ENCODE peak calls at places on chromosomes 16 and 17, in six cellular contexts. One of them, this sample, is unnamed.

GRCh38 chr17:45387739-45388138 is 44.9 kb downstream of the ARHGAP27 start:
- DNase-seq in transverse colon: no peak
- DNase-seq in Peyer's patch: no peak
- DNase-seq in A549: no peak
- DNase-seq in GM23248: no peak
- DNase-seq in prostate gland: no peak
- DNase-seq in this sample: no peak

GRCh38 chr17:72950236-72950931 is 142.1 kb downstream of the SLC39A11 start:
- DNase-seq in transverse colon: no peak
- DNase-seq in Peyer's patch: no peak
- DNase-seq in A549: no peak
- DNase-seq in GM23248: no peak
- DNase-seq in prostate gland: no peak
- DNase-seq in this sample: no peak

GRCh38 chr17:81491761-81492160 is 20.8 kb downstream of the ACTG1 start:
- DNase-seq in transverse colon: no peak
- DNase-seq in Peyer's patch: no peak
- DNase-seq in A549: no peak
- DNase-seq in GM23248: no peak
- DNase-seq in prostate gland: no peak
- DNase-seq in this sample: no peak

GRCh38 chr17:65638221-65638940 is 76.9 kb upstream of the AXIN2 start:
- DNase-seq in transverse colon: no peak
- DNase-seq in Peyer's patch: no peak
- DNase-seq in A549: no peak
- DNase-seq in GM23248: no peak
- DNase-seq in prostate gland: no peak
- DNase-seq in this sample: peak; percentile 86

GRCh38 chr17:82649501-82650261 is 1.4 kb upstream of the WDR45B start:
- DNase-seq in transverse colon: no peak
- DNase-seq in Peyer's patch: no peak
- DNase-seq in A549: no peak
- DNase-seq in GM23248: no peak
- DNase-seq in prostate gland: no peak
- DNase-seq in this sample: no peak

GRCh38 chr17:46851029-46851741 is at the start of gene WNT9B:
- DNase-seq in transverse colon: peak; percentile 75
- DNase-seq in Peyer's patch: peak; percentile 87
- DNase-seq in A549: peak; percentile 44
- DNase-seq in GM23248: peak; percentile 56
- DNase-seq in prostate gland: peak; percentile 30
- DNase-seq in this sample: peak; percentile 55

GRCh38 chr17:79988163-79988971 is 47.3 kb downstream of the TBC1D16 start:
- DNase-seq in transverse colon: peak; percentile 61
- DNase-seq in Peyer's patch: peak; percentile 66
- DNase-seq in A549: peak; percentile 83
- DNase-seq in GM23248: peak; percentile 92
- DNase-seq in prostate gland: no peak
- DNase-seq in this sample: peak; percentile 93

GRCh38 chr16:75241412-75241811 is 10.0 kb downstream of the BCAR1 start:
- DNase-seq in transverse colon: no peak
- DNase-seq in Peyer's patch: no peak
- DNase-seq in A549: no peak
- DNase-seq in GM23248: no peak
- DNase-seq in prostate gland: no peak
- DNase-seq in this sample: no peak

GRCh38 chr16:16150117-16150877 is 73.0 kb downstream of the ABCC6 start:
- DNase-seq in transverse colon: peak; percentile 48
- DNase-seq in Peyer's patch: no peak
- DNase-seq in A549: no peak
- DNase-seq in GM23248: peak; percentile 53
- DNase-seq in prostate gland: peak; percentile 18
- DNase-seq in this sample: peak; percentile 29

DNA sequence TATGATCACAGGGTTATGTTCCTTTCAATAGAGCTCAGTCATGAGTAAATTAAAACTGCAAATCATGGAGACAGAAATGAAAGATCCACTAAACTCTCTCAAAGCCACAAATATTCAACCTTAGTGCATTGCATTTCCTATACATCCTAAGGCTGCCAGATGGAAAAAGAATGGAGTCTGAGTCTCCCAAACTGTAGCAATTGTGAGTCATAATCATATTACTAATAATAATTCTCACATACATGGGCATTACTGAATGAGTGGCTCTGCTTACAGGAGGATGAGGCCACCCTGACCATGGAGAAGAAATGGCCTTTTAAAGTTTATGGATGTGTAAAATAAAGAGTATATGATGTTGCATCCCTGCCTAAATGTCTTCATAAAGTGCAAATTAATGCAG is 3.2 kb downstream of the CA10 start:
- DNase-seq in transverse colon: no peak
- DNase-seq in Peyer's patch: no peak
- DNase-seq in A549: no peak
- DNase-seq in GM23248: no peak
- DNase-seq in prostate gland: no peak
- DNase-seq in this sample: no peak
- H3K4me1 ChIP-seq in transverse colon: no peaks in the 10 kb centered on the region
- H3K4me1 ChIP-seq in Peyer's patch: no peaks in the 10 kb centered on the region
- H3K4me1 ChIP-seq in A549: no peaks in the 10 kb centered on the region
- H3K4me1 ChIP-seq in GM23248: no peaks in the 10 kb centered on the region
- H3K4me1 ChIP-seq in prostate gland: no peaks in the 10 kb centered on the region
- H3K4me1 ChIP-seq in this sample: no peaks in the 10 kb centered on the region

GRCh38 chr17:52283872-52284271 is 125.4 kb upstream of the CA10 start:
- DNase-seq in transverse colon: no peak
- DNase-seq in Peyer's patch: no peak
- DNase-seq in A549: no peak
- DNase-seq in GM23248: no peak
- DNase-seq in prostate gland: no peak
- DNase-seq in this sample: no peak

DNA sequence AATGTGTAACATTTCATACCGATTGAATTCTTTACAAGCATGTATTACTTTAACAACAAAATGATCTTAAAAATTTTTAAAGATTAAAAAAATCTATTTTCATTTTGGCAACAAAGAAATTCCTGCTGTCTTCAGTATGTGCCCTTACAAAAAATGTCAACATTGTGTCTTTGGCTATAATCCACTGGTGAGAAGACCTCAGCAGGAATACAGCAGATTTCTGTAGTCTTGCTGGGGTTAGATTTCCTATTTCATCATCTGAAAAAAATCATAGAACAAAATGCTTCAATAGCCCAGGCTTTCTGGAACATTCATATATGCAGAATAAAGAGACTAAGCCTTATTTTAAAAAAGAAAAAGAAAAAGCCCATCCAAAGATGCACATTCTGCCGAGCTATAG is 129.1 kb upstream of the CA10 start:
- DNase-seq in transverse colon: no peak
- DNase-seq in Peyer's patch: no peak
- DNase-seq in A549: no peak
- DNase-seq in GM23248: no peak
- DNase-seq in prostate gland: no peak
- DNase-seq in this sample: no peak
- H3K4me3 ChIP-seq in transverse colon: no peak overlapping the region
- H3K4me3 ChIP-seq in Peyer's patch: no peak overlapping the region
- H3K4me3 ChIP-seq in A549: no peak overlapping the region
- H3K4me3 ChIP-seq in GM23248: no peak overlapping the region
- H3K4me3 ChIP-seq in prostate gland: no peak overlapping the region
- H3K4me3 ChIP-seq in this sample: no peak overlapping the region

DNA sequence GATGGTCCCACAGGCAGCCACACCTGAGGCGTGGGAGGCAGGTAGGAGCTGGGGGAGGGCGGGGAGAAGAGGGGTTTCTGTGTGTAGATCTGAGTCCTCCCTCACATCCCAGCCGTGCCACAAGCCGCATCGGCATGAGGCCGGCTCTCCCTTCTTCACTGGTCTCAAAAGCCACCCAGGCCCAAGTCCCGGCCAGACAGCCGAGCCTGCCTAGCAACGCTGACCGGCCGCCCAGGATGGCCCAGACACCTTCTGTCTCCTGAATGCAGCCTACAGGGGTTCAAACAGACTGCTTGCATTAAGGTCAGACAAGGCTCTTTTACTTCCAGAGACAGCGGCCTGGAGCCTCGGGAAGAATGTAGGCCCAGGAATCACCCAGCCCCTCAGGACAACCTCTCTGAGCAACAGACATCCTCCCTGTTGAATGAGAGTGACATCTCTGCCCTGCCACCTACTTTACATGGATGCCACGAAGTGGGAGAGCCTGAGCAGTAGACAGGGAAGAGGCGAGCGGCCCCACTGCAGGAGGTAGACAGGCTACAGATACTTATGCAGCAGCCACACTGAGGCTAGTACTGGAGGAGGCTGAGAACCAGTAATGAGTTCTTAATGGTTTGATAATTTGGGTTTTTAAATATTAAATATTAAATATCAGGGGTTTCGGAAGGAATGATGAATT is 69.6 kb downstream of the N4BP1 start:
- DNase-seq in transverse colon: no peak
- DNase-seq in Peyer's patch: no peak
- DNase-seq in A549: no peak
- DNase-seq in GM23248: no peak
- DNase-seq in prostate gland: no peak
- DNase-seq in this sample: no peak
- H3K4me1 ChIP-seq in transverse colon: peaks cover 23% of the 10 kb centered on the region
- H3K4me1 ChIP-seq in Peyer's patch: no peaks in the 10 kb centered on the region
- H3K4me1 ChIP-seq in A549: no peaks in the 10 kb centered on the region
- H3K4me1 ChIP-seq in GM23248: peaks cover 24% of the 10 kb centered on the region
- H3K4me1 ChIP-seq in prostate gland: peaks cover 4% of the 10 kb centered on the region
- H3K4me1 ChIP-seq in this sample: peaks cover 46% of the 10 kb centered on the region

GRCh38 chr17:57880086-57880456 is 30.2 kb upstream of the MRPS23 start:
- DNase-seq in transverse colon: no peak
- DNase-seq in Peyer's patch: no peak
- DNase-seq in A549: no peak
- DNase-seq in GM23248: no peak
- DNase-seq in prostate gland: no peak
- DNase-seq in this sample: no peak

GRCh38 chr17:57881143-57881542 is 31.3 kb upstream of the MRPS23 start:
- DNase-seq in transverse colon: no peak
- DNase-seq in Peyer's patch: no peak
- DNase-seq in A549: no peak
- DNase-seq in GM23248: peak; percentile 69
- DNase-seq in prostate gland: no peak
- DNase-seq in this sample: peak; percentile 93

GRCh38 chr17:57881783-57882291 is 32.0 kb upstream of the MRPS23 start:
- DNase-seq in transverse colon: no peak
- DNase-seq in Peyer's patch: no peak
- DNase-seq in A549: no peak
- DNase-seq in GM23248: no peak
- DNase-seq in prostate gland: no peak
- DNase-seq in this sample: no peak

GRCh38 chr17:57877803-57878202 is 28.0 kb upstream of the MRPS23 start:
- DNase-seq in transverse colon: no peak
- DNase-seq in Peyer's patch: no peak
- DNase-seq in A549: no peak
- DNase-seq in GM23248: no peak
- DNase-seq in prostate gland: no peak
- DNase-seq in this sample: no peak

GRCh38 chr17:57879437-57880085 is 29.7 kb upstream of the MRPS23 start:
- DNase-seq in transverse colon: no peak
- DNase-seq in Peyer's patch: no peak
- DNase-seq in A549: peak; percentile 82
- DNase-seq in GM23248: no peak
- DNase-seq in prostate gland: peak; percentile 43
- DNase-seq in this sample: no peak
- H3K4me3 ChIP-seq in transverse colon: no peak overlapping the region
- H3K4me3 ChIP-seq in Peyer's patch: no peak overlapping the region
- H3K4me3 ChIP-seq in A549: peak overlapping the region; percentile 1
- H3K4me3 ChIP-seq in GM23248: peak overlapping the region; percentile 3
- H3K4me3 ChIP-seq in prostate gland: no peak overlapping the region
- H3K4me3 ChIP-seq in this sample: no peak overlapping the region

GRCh38 chr17:75486951-75487350 is 28.4 kb downstream of the CASKIN2 start:
- DNase-seq in transverse colon: no peak
- DNase-seq in Peyer's patch: no peak
- DNase-seq in A549: no peak
- DNase-seq in GM23248: no peak
- DNase-seq in prostate gland: no peak
- DNase-seq in this sample: no peak
- H3K4me1 ChIP-seq in transverse colon: peaks cover 3% of the 10 kb centered on the region
- H3K4me1 ChIP-seq in Peyer's patch: no peaks in the 10 kb centered on the region
- H3K4me1 ChIP-seq in A549: no peaks in the 10 kb centered on the region
- H3K4me1 ChIP-seq in GM23248: no peaks in the 10 kb centered on the region
- H3K4me1 ChIP-seq in prostate gland: no peaks in the 10 kb centered on the region
- H3K4me1 ChIP-seq in this sample: no peaks in the 10 kb centered on the region

GRCh38 chr17:18224428-18225120 is 861 bp upstream of the LLGL1 start:
- DNase-seq in transverse colon: no peak
- DNase-seq in Peyer's patch: no peak
- DNase-seq in A549: no peak
- DNase-seq in GM23248: no peak
- DNase-seq in prostate gland: no peak
- DNase-seq in this sample: peak; percentile 32

GRCh38 chr17:18224053-18224427 is 1.4 kb upstream of the LLGL1 start:
- DNase-seq in transverse colon: no peak
- DNase-seq in Peyer's patch: no peak
- DNase-seq in A549: no peak
- DNase-seq in GM23248: no peak
- DNase-seq in prostate gland: no peak
- DNase-seq in this sample: no peak

GRCh38 chr17:18226284-18226945 is 980 bp downstream of the LLGL1 start:
- DNase-seq in transverse colon: no peak
- DNase-seq in Peyer's patch: peak; percentile 45
- DNase-seq in A549: no peak
- DNase-seq in GM23248: peak; percentile 49
- DNase-seq in prostate gland: no peak
- DNase-seq in this sample: peak; percentile 46

GRCh38 chr17:18225562-18226283 is at the start of gene LLGL1:
- DNase-seq in transverse colon: no peak
- DNase-seq in Peyer's patch: no peak
- DNase-seq in A549: no peak
- DNase-seq in GM23248: no peak
- DNase-seq in prostate gland: no peak
- DNase-seq in this sample: peak; percentile 74

DNA sequence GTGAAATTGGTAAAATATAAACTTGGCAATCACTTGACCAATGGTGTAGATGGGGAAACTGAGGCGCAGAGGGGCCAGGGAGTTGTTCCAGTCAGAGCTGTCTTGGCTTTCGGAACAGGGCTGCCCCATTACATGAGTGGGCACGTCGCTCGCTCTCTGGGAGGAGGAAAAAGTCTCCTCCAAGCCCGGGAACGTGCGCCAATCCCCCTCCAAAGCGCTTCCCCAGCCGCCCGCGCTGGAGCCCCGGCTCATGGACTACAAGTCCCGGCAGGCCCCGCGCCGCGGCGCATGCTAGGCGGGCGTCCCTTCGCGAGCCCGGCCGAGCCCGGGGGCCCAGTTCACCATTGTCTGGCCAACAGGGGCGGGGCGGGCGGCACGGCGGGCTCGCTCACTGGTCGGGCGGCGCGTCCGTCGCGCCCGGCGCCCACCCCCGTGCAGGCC is 294 bp upstream of the LLGL1 start:
- DNase-seq in transverse colon: peak; percentile 97
- DNase-seq in Peyer's patch: peak; percentile 97
- DNase-seq in A549: peak; percentile 96
- DNase-seq in GM23248: peak; percentile 99
- DNase-seq in prostate gland: peak; percentile 95
- DNase-seq in this sample: peak; percentile 99
- H3K4me3 ChIP-seq in transverse colon: peak overlapping the region; percentile 31
- H3K4me3 ChIP-seq in Peyer's patch: peak overlapping the region; percentile 16
- H3K4me3 ChIP-seq in A549: peak overlapping the region; percentile 79
- H3K4me3 ChIP-seq in GM23248: peak overlapping the region; percentile 55
- H3K4me3 ChIP-seq in prostate gland: peak overlapping the region; percentile 27
- H3K4me3 ChIP-seq in this sample: peak overlapping the region; percentile 68